ENCODE peak calls at places on chromosomes 4 and X, in nine cellular contexts. R is SW480; N is AML-193; Y is iris pigment epithelial cell; Q is MG63; V is stimulated activated CD4-positive, alpha-beta T cell treated with anti-CD3 and anti-CD28 coated beads, Interleukin-2, amount 100 ng/mL, for 48 hours; P is stimulated activated CD8-positive, alpha-beta memory T cell treated with anti-CD3 and anti-CD28 coated beads, Interleukin-4, amount 100 ng/mL, for 1 hour; K is NAMALWA; C is pulmonary artery endothelial cell. Z is an unnamed sample.

GRCh38 chrX:102765217-102765616 is 44.7 kb downstream of the GPRASP3 start:
- DNase-seq in C (peak; percentile 80), R (no peak), P (no peak), Y (peak; percentile 34), N (no peak), V (no peak), Q (peak; percentile 60), K (no peak), Z (peak; percentile 66)

GRCh38 chr4:122360754-122361153 is 18.1 kb upstream of the ADAD1 start:
- DNase-seq in V (no peak), Q (no peak), P (no peak), C (no peak), N (no peak), R (no peak), Y (no peak), K (no peak), Z (no peak)

GRCh38 chrX:115023139-115023538 is 5.7 kb upstream of the IL13RA2 start:
- DNase-seq in N (no peak), P (no peak), C (peak; percentile 81), Q (peak; percentile 43), R (no peak), Y (peak; percentile 79), V (no peak), K (no peak), Z (no peak)

GRCh38 chr4:2408401-2408958 is 10.0 kb downstream of the ZFYVE28 start:
- DNase-seq in P (no peak), R (peak; percentile 61), Y (no peak), V (no peak), C (no peak), N (no peak), Q (peak; percentile 24), K (peak; percentile 71), Z (no peak)

GRCh38 chrX:103376979-103377324 is 614 bp downstream of the BEX3 start:
- DNase-seq in Y (no peak), R (peak; percentile 24), Q (no peak), P (no peak), N (no peak), V (no peak), K (no peak), C (no peak), Z (no peak)

GRCh38 chrX:53116101-53116500 is 22.2 kb downstream of the KANTR start:
- DNase-seq in P (no peak), N (no peak), V (no peak), Y (peak; percentile 79), R (peak; percentile 6), K (no peak), C (no peak), Q (peak; percentile 67), Z (no peak)

GRCh38 chrX:54745676-54746075 is 52.4 kb downstream of the ITIH6 start:
- DNase-seq in R (no peak), Y (no peak), P (no peak), C (no peak), K (no peak), V (no peak), N (no peak), Q (no peak), Z (no peak)

GRCh38 chr4:156230151-156230550 is 276.5 kb upstream of the CTSO start:
- DNase-seq in N (no peak), R (no peak), K (no peak), Y (peak; percentile 4), Q (no peak), P (no peak), V (no peak), C (no peak), Z (no peak)

GRCh38 chrX:96424007-96424406 is 260.6 kb upstream of the DIAPH2 start:
- DNase-seq in N (peak; percentile 23), P (no peak), V (no peak), Q (no peak), K (no peak), C (no peak), Y (peak; percentile 55), R (peak; percentile 4), Z (no peak)

GRCh38 chr4:36394352-36394903 is 113.0 kb downstream of the DTHD1 start:
- DNase-seq in R (peak; percentile 5), V (peak; percentile 30), Q (no peak), Y (no peak), N (no peak), P (no peak), C (no peak), K (no peak), Z (no peak)

Z was measured in ascending aorta.